ENCODE peak calls at places on chromosomes 2 and 18, in seven cellular contexts. One of them, this sample, is unnamed.

GRCh38 chr2:75321558-75321957 is 122.2 kb upstream of the TACR1 start:
- DNase-seq in IMR-90: no peak
- DNase-seq in CD4-positive, CD25-positive, alpha-beta regulatory T cell: no peak
- DNase-seq in caudate nucleus: no peak
- DNase-seq in neural progenitor cell: peak; percentile 51
- DNase-seq in substantia nigra: no peak
- DNase-seq in uterus: no peak
- DNase-seq in this sample: no peak

GRCh38 chr2:26737221-26737620 is 26.9 kb upstream of the SLC35F6 start:
- DNase-seq in IMR-90: no peak
- DNase-seq in CD4-positive, CD25-positive, alpha-beta regulatory T cell: no peak
- DNase-seq in caudate nucleus: no peak
- DNase-seq in neural progenitor cell: no peak
- DNase-seq in substantia nigra: no peak
- DNase-seq in uterus: no peak
- DNase-seq in this sample: no peak

GRCh38 chr2:63424329-63425078 is 163.8 kb downstream of the WDPCP start:
- DNase-seq in IMR-90: peak; percentile 41
- DNase-seq in CD4-positive, CD25-positive, alpha-beta regulatory T cell: peak; percentile 73
- DNase-seq in caudate nucleus: no peak
- DNase-seq in neural progenitor cell: peak; percentile 34
- DNase-seq in substantia nigra: no peak
- DNase-seq in uterus: no peak
- DNase-seq in this sample: no peak

GRCh38 chr2:20666364-20667150 is at the start of gene GDF7:
- DNase-seq in IMR-90: no peak
- DNase-seq in CD4-positive, CD25-positive, alpha-beta regulatory T cell: peak; percentile 37
- DNase-seq in caudate nucleus: no peak
- DNase-seq in neural progenitor cell: peak; percentile 58
- DNase-seq in substantia nigra: no peak
- DNase-seq in uterus: peak; percentile 77
- DNase-seq in this sample: no peak

GRCh38 chr2:3545788-3546478 is 12.2 kb downstream of the RNASEH1 start:
- DNase-seq in IMR-90: no peak
- DNase-seq in CD4-positive, CD25-positive, alpha-beta regulatory T cell: no peak
- DNase-seq in caudate nucleus: no peak
- DNase-seq in neural progenitor cell: no peak
- DNase-seq in substantia nigra: no peak
- DNase-seq in uterus: no peak
- DNase-seq in this sample: no peak

GRCh38 chr2:3126686-3127278 is 250.8 kb downstream of the EIPR1 start:
- DNase-seq in IMR-90: no peak
- DNase-seq in CD4-positive, CD25-positive, alpha-beta regulatory T cell: no peak
- DNase-seq in caudate nucleus: no peak
- DNase-seq in neural progenitor cell: no peak
- DNase-seq in substantia nigra: no peak
- DNase-seq in uterus: no peak
- DNase-seq in this sample: no peak

GRCh38 chr18:57797209-57797651 is 5.9 kb downstream of the ATP8B1 start:
- DNase-seq in IMR-90: no peak
- DNase-seq in CD4-positive, CD25-positive, alpha-beta regulatory T cell: no peak
- DNase-seq in caudate nucleus: no peak
- DNase-seq in neural progenitor cell: peak; percentile 25
- DNase-seq in substantia nigra: no peak
- DNase-seq in uterus: no peak
- DNase-seq in this sample: no peak

GRCh38 chr2:3044587-3045317 is 332.9 kb downstream of the EIPR1 start:
- DNase-seq in IMR-90: no peak
- DNase-seq in CD4-positive, CD25-positive, alpha-beta regulatory T cell: no peak
- DNase-seq in caudate nucleus: no peak
- DNase-seq in neural progenitor cell: no peak
- DNase-seq in substantia nigra: no peak
- DNase-seq in uterus: no peak
- DNase-seq in this sample: no peak

GRCh38 chr2:190835303-190835930 is 45.2 kb upstream of the GLS start:
- DNase-seq in IMR-90: peak; percentile 89
- DNase-seq in CD4-positive, CD25-positive, alpha-beta regulatory T cell: no peak
- DNase-seq in caudate nucleus: no peak
- DNase-seq in neural progenitor cell: no peak
- DNase-seq in substantia nigra: no peak
- DNase-seq in uterus: peak; percentile 61
- DNase-seq in this sample: peak; percentile 71

GRCh38 chr2:239639366-239640185 is 238.8 kb upstream of the HDAC4 start:
- DNase-seq in IMR-90: no peak
- DNase-seq in CD4-positive, CD25-positive, alpha-beta regulatory T cell: no peak
- DNase-seq in caudate nucleus: no peak
- DNase-seq in neural progenitor cell: no peak
- DNase-seq in substantia nigra: no peak
- DNase-seq in uterus: no peak
- DNase-seq in this sample: no peak

GRCh38 chr2:140882671-140883620 is 1247.9 kb downstream of the LRP1B start:
- DNase-seq in IMR-90: peak; percentile 60
- DNase-seq in CD4-positive, CD25-positive, alpha-beta regulatory T cell: no peak
- DNase-seq in caudate nucleus: no peak
- DNase-seq in neural progenitor cell: no peak
- DNase-seq in substantia nigra: no peak
- DNase-seq in uterus: no peak
- DNase-seq in this sample: no peak

GRCh38 chr2:202096736-202097135 is 23.7 kb downstream of the KIAA2012 start:
- DNase-seq in IMR-90: peak; percentile 88
- DNase-seq in CD4-positive, CD25-positive, alpha-beta regulatory T cell: no peak
- DNase-seq in caudate nucleus: no peak
- DNase-seq in neural progenitor cell: no peak
- DNase-seq in substantia nigra: no peak
- DNase-seq in uterus: no peak
- DNase-seq in this sample: no peak

GRCh38 chr2:70679244-70679643 is 88.8 kb downstream of the ADD2 start:
- DNase-seq in IMR-90: no peak
- DNase-seq in CD4-positive, CD25-positive, alpha-beta regulatory T cell: no peak
- DNase-seq in caudate nucleus: no peak
- DNase-seq in neural progenitor cell: no peak
- DNase-seq in substantia nigra: no peak
- DNase-seq in uterus: no peak
- DNase-seq in this sample: no peak

GRCh38 chr18:35578481-35578880 is 3.1 kb upstream of the GALNT1 start:
- DNase-seq in IMR-90: peak; percentile 6
- DNase-seq in CD4-positive, CD25-positive, alpha-beta regulatory T cell: no peak
- DNase-seq in caudate nucleus: no peak
- DNase-seq in neural progenitor cell: no peak
- DNase-seq in substantia nigra: no peak
- DNase-seq in uterus: no peak
- DNase-seq in this sample: no peak

GRCh38 chr18:46341989-46342525 is 237.9 kb downstream of the HAUS1 start:
- DNase-seq in IMR-90: no peak
- DNase-seq in CD4-positive, CD25-positive, alpha-beta regulatory T cell: no peak
- DNase-seq in caudate nucleus: no peak
- DNase-seq in neural progenitor cell: no peak
- DNase-seq in substantia nigra: no peak
- DNase-seq in uterus: no peak
- DNase-seq in this sample: no peak

GRCh38 chr2:222708274-222708710 is 36.8 kb downstream of the MOGAT1 start:
- DNase-seq in IMR-90: peak; percentile 74
- DNase-seq in CD4-positive, CD25-positive, alpha-beta regulatory T cell: peak; percentile 64
- DNase-seq in caudate nucleus: peak; percentile 73
- DNase-seq in neural progenitor cell: peak; percentile 79
- DNase-seq in substantia nigra: no peak
- DNase-seq in uterus: peak; percentile 76
- DNase-seq in this sample: peak; percentile 78

GRCh38 chr18:74290831-74291770 is 662 bp downstream of the CYB5A start:
- DNase-seq in IMR-90: no peak
- DNase-seq in CD4-positive, CD25-positive, alpha-beta regulatory T cell: peak; percentile 13
- DNase-seq in caudate nucleus: peak; percentile 25
- DNase-seq in neural progenitor cell: peak; percentile 71
- DNase-seq in substantia nigra: no peak
- DNase-seq in uterus: peak; percentile 37
- DNase-seq in this sample: no peak

GRCh38 chr2:43228782-43229659 is 2.6 kb upstream of the ZFP36L2 start:
- DNase-seq in IMR-90: no peak
- DNase-seq in CD4-positive, CD25-positive, alpha-beta regulatory T cell: no peak
- DNase-seq in caudate nucleus: no peak
- DNase-seq in neural progenitor cell: no peak
- DNase-seq in substantia nigra: no peak
- DNase-seq in uterus: no peak
- DNase-seq in this sample: no peak

GRCh38 chr2:85324639-85325465 is 2.9 kb downstream of the TGOLN2 start:
- DNase-seq in IMR-90: peak; percentile 35
- DNase-seq in CD4-positive, CD25-positive, alpha-beta regulatory T cell: peak; percentile 37
- DNase-seq in caudate nucleus: no peak
- DNase-seq in neural progenitor cell: no peak
- DNase-seq in substantia nigra: no peak
- DNase-seq in uterus: no peak
- DNase-seq in this sample: no peak

GRCh38 chr2:104758199-104758620 is 95.7 kb upstream of the POU3F3 start:
- DNase-seq in IMR-90: no peak
- DNase-seq in CD4-positive, CD25-positive, alpha-beta regulatory T cell: no peak
- DNase-seq in caudate nucleus: no peak
- DNase-seq in neural progenitor cell: peak; percentile 89
- DNase-seq in substantia nigra: no peak
- DNase-seq in uterus: no peak
- DNase-seq in this sample: peak; percentile 33

GRCh38 chr2:100216015-100216414 is 73.6 kb upstream of the AFF3 start:
- DNase-seq in IMR-90: no peak
- DNase-seq in CD4-positive, CD25-positive, alpha-beta regulatory T cell: no peak
- DNase-seq in caudate nucleus: no peak
- DNase-seq in neural progenitor cell: no peak
- DNase-seq in substantia nigra: no peak
- DNase-seq in uterus: no peak
- DNase-seq in this sample: no peak

GRCh38 chr2:195498176-195498575 is 158.8 kb upstream of the SLC39A10 start:
- DNase-seq in IMR-90: peak; percentile 30
- DNase-seq in CD4-positive, CD25-positive, alpha-beta regulatory T cell: peak; percentile 79
- DNase-seq in caudate nucleus: no peak
- DNase-seq in neural progenitor cell: peak; percentile 60
- DNase-seq in substantia nigra: no peak
- DNase-seq in uterus: no peak
- DNase-seq in this sample: no peak

GRCh38 chr2:29398384-29399237 is 283.4 kb downstream of the CLIP4 start:
- DNase-seq in IMR-90: peak; percentile 13
- DNase-seq in CD4-positive, CD25-positive, alpha-beta regulatory T cell: no peak
- DNase-seq in caudate nucleus: no peak
- DNase-seq in neural progenitor cell: no peak
- DNase-seq in substantia nigra: no peak
- DNase-seq in uterus: no peak
- DNase-seq in this sample: no peak

GRCh38 chr2:9144617-9145016 is 62.0 kb upstream of the ASAP2 start:
- DNase-seq in IMR-90: no peak
- DNase-seq in CD4-positive, CD25-positive, alpha-beta regulatory T cell: no peak
- DNase-seq in caudate nucleus: no peak
- DNase-seq in neural progenitor cell: no peak
- DNase-seq in substantia nigra: no peak
- DNase-seq in uterus: no peak
- DNase-seq in this sample: no peak

GRCh38 chr2:55871637-55872036 is 51.9 kb downstream of the EFEMP1 start:
- DNase-seq in IMR-90: no peak
- DNase-seq in CD4-positive, CD25-positive, alpha-beta regulatory T cell: no peak
- DNase-seq in caudate nucleus: no peak
- DNase-seq in neural progenitor cell: no peak
- DNase-seq in substantia nigra: no peak
- DNase-seq in uterus: no peak
- DNase-seq in this sample: no peak

GRCh38 chr2:209322041-209322440 is 101.8 kb upstream of the MAP2 start:
- DNase-seq in IMR-90: no peak
- DNase-seq in CD4-positive, CD25-positive, alpha-beta regulatory T cell: no peak
- DNase-seq in caudate nucleus: no peak
- DNase-seq in neural progenitor cell: no peak
- DNase-seq in substantia nigra: no peak
- DNase-seq in uterus: no peak
- DNase-seq in this sample: no peak

DNA sequence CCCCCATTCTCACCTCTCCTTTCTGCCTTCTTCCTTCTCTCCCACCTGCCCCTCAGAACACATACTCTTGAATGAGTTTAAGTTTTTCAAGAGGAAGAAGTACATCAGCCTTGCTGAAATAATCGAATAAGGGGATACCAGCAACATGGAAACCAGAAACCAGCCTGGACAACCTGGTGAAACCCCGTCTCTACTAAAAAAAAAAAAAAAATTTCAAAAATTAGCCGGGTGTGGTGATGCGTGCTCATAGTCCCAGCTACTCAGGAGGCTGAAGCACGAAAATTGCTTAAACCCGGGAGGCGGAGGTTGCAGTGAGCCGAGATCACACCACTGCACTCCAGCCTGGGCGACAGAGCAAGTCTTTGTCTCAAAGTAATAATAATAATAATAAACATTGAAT is 75.0 kb upstream of the SLC1A4 start:
- DNase-seq in IMR-90: no peak
- DNase-seq in CD4-positive, CD25-positive, alpha-beta regulatory T cell: no peak
- DNase-seq in caudate nucleus: no peak
- DNase-seq in neural progenitor cell: no peak
- DNase-seq in substantia nigra: no peak
- DNase-seq in uterus: no peak
- DNase-seq in this sample: no peak
- H3K27ac ChIP-seq in IMR-90: no peak overlapping the region
- H3K27ac ChIP-seq in CD4-positive, CD25-positive, alpha-beta regulatory T cell: no peak overlapping the region
- H3K27ac ChIP-seq in caudate nucleus: no peak overlapping the region
- H3K27ac ChIP-seq in neural progenitor cell: no peak overlapping the region
- H3K27ac ChIP-seq in substantia nigra: no peak overlapping the region
- H3K27ac ChIP-seq in uterus: peak overlapping the region; percentile 79
- H3K27ac ChIP-seq in this sample: no peak overlapping the region

GRCh38 chr2:60552851-60553495 is 481 bp downstream of the BCL11A start:
- DNase-seq in IMR-90: no peak
- DNase-seq in CD4-positive, CD25-positive, alpha-beta regulatory T cell: no peak
- DNase-seq in caudate nucleus: no peak
- DNase-seq in neural progenitor cell: no peak
- DNase-seq in substantia nigra: no peak
- DNase-seq in uterus: no peak
- DNase-seq in this sample: no peak
- H3K27ac ChIP-seq in IMR-90: no peak overlapping the region
- H3K27ac ChIP-seq in CD4-positive, CD25-positive, alpha-beta regulatory T cell: no peak overlapping the region
- H3K27ac ChIP-seq in caudate nucleus: no peak overlapping the region
- H3K27ac ChIP-seq in neural progenitor cell: no peak overlapping the region
- H3K27ac ChIP-seq in substantia nigra: no peak overlapping the region
- H3K27ac ChIP-seq in uterus: no peak overlapping the region
- H3K27ac ChIP-seq in this sample: no peak overlapping the region

GRCh38 chr18:22934789-22935188 is 1.7 kb downstream of the RBBP8 start:
- DNase-seq in IMR-90: no peak
- DNase-seq in CD4-positive, CD25-positive, alpha-beta regulatory T cell: no peak
- DNase-seq in caudate nucleus: no peak
- DNase-seq in neural progenitor cell: no peak
- DNase-seq in substantia nigra: no peak
- DNase-seq in uterus: no peak
- DNase-seq in this sample: no peak
- H3K27ac ChIP-seq in IMR-90: no peak overlapping the region
- H3K27ac ChIP-seq in CD4-positive, CD25-positive, alpha-beta regulatory T cell: no peak overlapping the region
- H3K27ac ChIP-seq in caudate nucleus: no peak overlapping the region
- H3K27ac ChIP-seq in neural progenitor cell: no peak overlapping the region
- H3K27ac ChIP-seq in substantia nigra: no peak overlapping the region
- H3K27ac ChIP-seq in uterus: no peak overlapping the region
- H3K27ac ChIP-seq in this sample: no peak overlapping the region

DNA sequence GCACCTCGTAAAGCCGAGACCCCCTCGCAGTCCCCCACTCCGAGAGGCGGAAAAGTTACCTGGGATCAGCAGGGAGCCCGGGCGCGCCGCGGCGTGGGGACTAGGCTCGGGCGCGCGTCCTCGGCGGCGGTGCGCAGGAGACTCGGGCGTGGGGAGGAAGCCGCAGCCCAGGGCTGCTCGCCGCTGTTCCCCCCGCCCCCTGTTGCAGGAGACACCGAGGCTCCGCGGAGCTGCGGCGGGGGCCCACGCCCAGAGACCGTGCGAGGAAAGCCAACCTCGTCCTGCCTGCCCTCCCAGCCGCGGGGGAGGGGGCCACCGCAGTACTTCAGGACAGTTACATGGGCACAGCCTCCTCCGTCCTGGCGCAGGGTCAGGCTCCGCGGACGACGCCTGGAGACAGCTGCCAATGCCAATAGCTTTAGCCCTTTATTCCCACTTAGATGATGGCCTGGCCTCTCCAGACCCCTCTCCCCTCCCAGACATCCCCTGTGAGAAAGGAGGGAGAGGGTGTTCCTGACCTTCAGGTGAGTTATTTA is at the start of gene EPB41L3:
- DNase-seq in IMR-90: peak; percentile 20
- DNase-seq in CD4-positive, CD25-positive, alpha-beta regulatory T cell: no peak
- DNase-seq in caudate nucleus: no peak
- DNase-seq in neural progenitor cell: peak; percentile 55
- DNase-seq in substantia nigra: no peak
- DNase-seq in uterus: peak; percentile 39
- DNase-seq in this sample: no peak
- H3K27ac ChIP-seq in IMR-90: peak within 1 kb of the TSS; percentile 79
- H3K27ac ChIP-seq in CD4-positive, CD25-positive, alpha-beta regulatory T cell: no peak within 1 kb of the TSS
- H3K27ac ChIP-seq in caudate nucleus: peak within 1 kb of the TSS; percentile 52
- H3K27ac ChIP-seq in neural progenitor cell: no peak within 1 kb of the TSS
- H3K27ac ChIP-seq in substantia nigra: no peak within 1 kb of the TSS
- H3K27ac ChIP-seq in uterus: peak within 1 kb of the TSS; percentile 70
- H3K27ac ChIP-seq in this sample: no peak within 1 kb of the TSS